ENCODE peak calls at places on chromosomes 2 and 18, in seven cellular contexts. T is right atrium auricular region; G is GM23248; H is psoas muscle; W is colonic mucosa; V is Karpas-422; L is CD8-positive, alpha-beta memory T cell. F is an unnamed sample. For H3K9me3, the result is how much of the 10 kb centered on the place peaks cover.

GRCh38 chr18:49251451-49251850 is 209.0 kb downstream of the DYM start:
- DNase-seq in T (no peak), G (no peak), H (no peak), L (no peak), W (no peak), V (no peak), F (peak)

GRCh38 chr18:8661754-8662573 is 43.4 kb upstream of the MTCL1 start:
- DNase-seq in H (no peak), G (peak), T (no peak), W (peak), L (no peak), V (peak), F (peak)

GRCh38 chr2:23436346-23437099 is 51.5 kb downstream of the KLHL29 start:
- DNase-seq in V (no peak), L (no peak), W (no peak), T (no peak), G (peak), H (no peak), F (no peak)

GRCh38 chr2:160043265-160043664 is 19.1 kb downstream of the PLA2R1 start:
- DNase-seq in W (no peak), T (no peak), H (no peak), G (no peak), V (no peak), L (no peak), F (no peak)

GRCh38 chr2:142974288-142975024 is 97.0 kb downstream of the KYNU start:
- DNase-seq in T (no peak), V (no peak), G (peak), W (no peak), H (no peak), L (no peak), F (no peak)

GRCh38 chr2:41836944-41837343 is 210.9 kb upstream of the PKDCC start:
- DNase-seq in V (peak), T (no peak), L (peak), H (no peak), G (peak), W (peak), F (no peak)

GRCh38 chr2:10188729-10189305 is 66.3 kb downstream of the RRM2 start:
- DNase-seq in T (no peak), G (no peak), W (no peak), V (no peak), H (no peak), L (no peak), F (no peak)

GRCh38 chr18:39742015-39742466 is 2176.4 kb upstream of the CELF4 start:
- DNase-seq in L (no peak), T (no peak), H (no peak), G (no peak), W (no peak), V (no peak), F (no peak)

GRCh38 chr2:201933792-201934229 is 99.8 kb upstream of the FZD7 start:
- DNase-seq in W (no peak), L (no peak), G (peak), H (peak), V (no peak), T (no peak), F (no peak)

GRCh38 chr2:102932521-102932920 is 170.7 kb downstream of the TMEM182 start:
- DNase-seq in W (no peak), L (no peak), H (no peak), T (no peak), V (no peak), G (no peak), F (no peak)

GRCh38 chr2:120764434-120764833 is 28.8 kb downstream of the GLI2 start:
- DNase-seq in G (no peak), W (no peak), H (no peak), T (no peak), V (no peak), L (no peak), F (no peak)

GRCh38 chr2:216504376-216504762 is 5.7 kb downstream of the RPL37A start:
- DNase-seq in L (no peak), H (no peak), G (no peak), W (no peak), T (no peak), V (peak), F (no peak)

GRCh38 chr2:70561893-70562292 is 8.3 kb upstream of the TGFA start:
- DNase-seq in H (no peak), W (no peak), L (no peak), G (peak), T (no peak), V (no peak), F (no peak)

GRCh38 chr2:31696068-31696467 is 115.3 kb upstream of the SRD5A2 start:
- DNase-seq in H (no peak), V (no peak), T (no peak), G (no peak), W (no peak), L (no peak), F (no peak)
- H3K9me3 ChIP-seq in H (under half), V (half or more), T (half or more), G (under half), W (under half), L (under half), F (half or more)

GRCh38 chr2:153770359-153770991 is 101.2 kb upstream of the GALNT13 start:
- DNase-seq in V (no peak), G (peak), L (no peak), H (no peak), W (no peak), T (no peak), F (no peak)

GRCh38 chr2:153766415-153766814 is 105.3 kb upstream of the GALNT13 start:
- DNase-seq in L (no peak), T (no peak), H (no peak), G (no peak), W (no peak), V (no peak), F (no peak)
- H3K9me3 ChIP-seq in L (under half), T (half or more), H (under half), G (under half), W (under half), V (under half), F (half or more)

GRCh38 chr2:132515010-132515409 is 98.4 kb downstream of the GPR39 start:
- DNase-seq in W (no peak), T (no peak), L (no peak), V (peak), H (no peak), G (no peak), F (no peak)
- H3K9me3 ChIP-seq in W (under half), T (under half), L (under half), V (under half), H (under half), G (under half), F (under half)

GRCh38 chr18:56185126-56185525 is 453.3 kb downstream of the TXNL1 start:
- DNase-seq in T (no peak), V (no peak), G (no peak), W (no peak), L (no peak), H (no peak), F (no peak)
- H3K9me3 ChIP-seq in T (under half), V (under half), G (under half), W (under half), L (under half), H (under half), F (under half)

DNA sequence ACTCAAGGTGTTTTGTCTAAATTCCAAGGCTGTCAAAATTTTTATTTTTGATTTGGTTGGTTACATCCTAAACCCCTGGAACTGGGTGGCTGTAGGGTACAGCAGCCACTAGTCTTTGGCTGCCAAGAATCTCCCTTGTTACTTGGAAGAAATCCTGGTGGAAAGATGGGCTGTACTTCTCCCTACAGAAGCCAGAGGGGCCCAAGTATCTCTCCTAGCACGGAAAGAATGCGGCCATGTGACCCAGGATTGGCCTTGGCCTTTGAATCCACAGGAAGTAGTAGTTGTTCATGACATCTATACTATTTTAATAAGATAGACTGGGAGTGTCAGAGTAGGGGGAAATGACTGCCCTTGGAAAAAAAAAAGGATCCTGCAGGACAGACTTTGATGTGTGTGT is 54.4 kb upstream of the MYO3B start:
- DNase-seq in H (no peak), W (no peak), V (no peak), G (no peak), T (no peak), L (no peak), F (no peak)
- H3K9me3 ChIP-seq in H (under half), W (under half), V (under half), G (under half), T (under half), L (under half), F (under half)

GRCh38 chr2:234204480-234204879 is 154.0 kb downstream of the SPP2 start:
- DNase-seq in H (no peak), V (no peak), G (peak), W (no peak), T (no peak), L (no peak), F (no peak)
- H3K9me3 ChIP-seq in H (under half), V (under half), G (under half), W (under half), T (under half), L (under half), F (under half)

GRCh38 chr2:101723366-101724112 is 26.0 kb downstream of the MAP4K4 start:
- DNase-seq in V (no peak), H (no peak), T (no peak), L (no peak), G (no peak), W (no peak), F (no peak)
- H3K9me3 ChIP-seq in V (under half), H (under half), T (under half), L (under half), G (under half), W (under half), F (under half)